ENCODE peak calls at places on chromosomes 6 and 20, in seven cellular contexts. One of them, this sample, is unnamed.

GRCh38 chr20:38730989-38731737 is 6.9 kb downstream of the SLC32A1 start:
- DNase-seq in T-helper 17 cell: peak; percentile 70
- DNase-seq in Ammon's horn: peak; percentile 77
- DNase-seq in sigmoid colon: peak; percentile 63
- DNase-seq in renal cortical epithelial cell: peak; percentile 15
- DNase-seq in KBM-7: peak; percentile 79
- DNase-seq in anterior cingulate cortex: peak; percentile 26
- DNase-seq in this sample: peak; percentile 72

GRCh38 chr20:40682104-40683045 is 6.7 kb downstream of the MAFB start:
- DNase-seq in anterior cingulate cortex: no peak
- DNase-seq in T-helper 17 cell: no peak
- DNase-seq in KBM-7: no peak
- DNase-seq in sigmoid colon: no peak
- DNase-seq in renal cortical epithelial cell: no peak
- DNase-seq in Ammon's horn: no peak
- DNase-seq in this sample: no peak

GRCh38 chr20:7346562-7346961 is 579.1 kb downstream of the BMP2 start:
- DNase-seq in T-helper 17 cell: no peak
- DNase-seq in renal cortical epithelial cell: peak; percentile 49
- DNase-seq in Ammon's horn: no peak
- DNase-seq in KBM-7: no peak
- DNase-seq in anterior cingulate cortex: no peak
- DNase-seq in sigmoid colon: no peak
- DNase-seq in this sample: no peak

GRCh38 chr6:34560366-34561226 is 4.5 kb upstream of the SPDEF start:
- DNase-seq in anterior cingulate cortex: no peak
- DNase-seq in renal cortical epithelial cell: no peak
- DNase-seq in sigmoid colon: no peak
- DNase-seq in T-helper 17 cell: no peak
- DNase-seq in KBM-7: no peak
- DNase-seq in Ammon's horn: no peak
- DNase-seq in this sample: peak; percentile 85

GRCh38 chr20:43124261-43124660 is 65.4 kb downstream of the PTPRT start:
- DNase-seq in T-helper 17 cell: no peak
- DNase-seq in KBM-7: no peak
- DNase-seq in renal cortical epithelial cell: no peak
- DNase-seq in sigmoid colon: no peak
- DNase-seq in anterior cingulate cortex: no peak
- DNase-seq in Ammon's horn: peak; percentile 15
- DNase-seq in this sample: no peak

GRCh38 chr6:43454290-43455033 is 886 bp downstream of the DLK2 start:
- DNase-seq in T-helper 17 cell: peak; percentile 53
- DNase-seq in KBM-7: peak; percentile 70
- DNase-seq in Ammon's horn: peak; percentile 87
- DNase-seq in anterior cingulate cortex: peak; percentile 63
- DNase-seq in sigmoid colon: peak; percentile 92
- DNase-seq in renal cortical epithelial cell: peak; percentile 45
- DNase-seq in this sample: peak; percentile 96

GRCh38 chr6:72580281-72580940 is 41.5 kb upstream of the KCNQ5 start:
- DNase-seq in Ammon's horn: peak; percentile 45
- DNase-seq in renal cortical epithelial cell: peak; percentile 41
- DNase-seq in KBM-7: peak; percentile 77
- DNase-seq in T-helper 17 cell: no peak
- DNase-seq in anterior cingulate cortex: no peak
- DNase-seq in sigmoid colon: no peak
- DNase-seq in this sample: peak; percentile 76

GRCh38 chr20:32370897-32371296 is 12.8 kb downstream of the ASXL1 start:
- DNase-seq in anterior cingulate cortex: no peak
- DNase-seq in renal cortical epithelial cell: no peak
- DNase-seq in T-helper 17 cell: no peak
- DNase-seq in sigmoid colon: no peak
- DNase-seq in KBM-7: no peak
- DNase-seq in Ammon's horn: no peak
- DNase-seq in this sample: no peak

GRCh38 chr6:170137911-170138910 is 152.7 kb downstream of the DLL1 start:
- DNase-seq in anterior cingulate cortex: no peak
- DNase-seq in T-helper 17 cell: peak; percentile 2
- DNase-seq in Ammon's horn: no peak
- DNase-seq in KBM-7: no peak
- DNase-seq in renal cortical epithelial cell: no peak
- DNase-seq in sigmoid colon: peak; percentile 56
- DNase-seq in this sample: no peak

GRCh38 chr6:51936941-51937340 is 150.5 kb downstream of the PKHD1 start:
- DNase-seq in T-helper 17 cell: no peak
- DNase-seq in sigmoid colon: no peak
- DNase-seq in KBM-7: no peak
- DNase-seq in anterior cingulate cortex: no peak
- DNase-seq in renal cortical epithelial cell: peak; percentile 14
- DNase-seq in Ammon's horn: no peak
- DNase-seq in this sample: no peak

GRCh38 chr6:16824804-16825777 is 63.8 kb upstream of the ATXN1 start:
- DNase-seq in sigmoid colon: no peak
- DNase-seq in anterior cingulate cortex: no peak
- DNase-seq in KBM-7: peak; percentile 41
- DNase-seq in Ammon's horn: no peak
- DNase-seq in renal cortical epithelial cell: no peak
- DNase-seq in T-helper 17 cell: no peak
- DNase-seq in this sample: no peak

GRCh38 chr6:72809701-72810379 is 188.0 kb downstream of the KCNQ5 start:
- DNase-seq in anterior cingulate cortex: no peak
- DNase-seq in T-helper 17 cell: no peak
- DNase-seq in KBM-7: no peak
- DNase-seq in Ammon's horn: no peak
- DNase-seq in renal cortical epithelial cell: no peak
- DNase-seq in sigmoid colon: no peak
- DNase-seq in this sample: no peak

GRCh38 chr6:159151266-159151855 is 17.8 kb upstream of the FNDC1 start:
- DNase-seq in KBM-7: peak; percentile 85
- DNase-seq in Ammon's horn: peak; percentile 36
- DNase-seq in renal cortical epithelial cell: peak; percentile 43
- DNase-seq in sigmoid colon: no peak
- DNase-seq in T-helper 17 cell: no peak
- DNase-seq in anterior cingulate cortex: no peak
- DNase-seq in this sample: peak; percentile 49

GRCh38 chr6:163626073-163626867 is 211.8 kb downstream of the QKI start:
- DNase-seq in T-helper 17 cell: no peak
- DNase-seq in Ammon's horn: no peak
- DNase-seq in renal cortical epithelial cell: peak; percentile 6
- DNase-seq in KBM-7: no peak
- DNase-seq in sigmoid colon: no peak
- DNase-seq in anterior cingulate cortex: no peak
- DNase-seq in this sample: no peak

GRCh38 chr6:27795697-27796494 is 116.3 kb downstream of the OR2B2 start:
- DNase-seq in T-helper 17 cell: no peak
- DNase-seq in anterior cingulate cortex: no peak
- DNase-seq in sigmoid colon: no peak
- DNase-seq in renal cortical epithelial cell: peak; percentile 94
- DNase-seq in KBM-7: peak; percentile 96
- DNase-seq in Ammon's horn: peak; percentile 69
- DNase-seq in this sample: peak; percentile 66

GRCh38 chr20:44704551-44704971 is 10.6 kb upstream of the CCN5 start:
- DNase-seq in T-helper 17 cell: no peak
- DNase-seq in sigmoid colon: no peak
- DNase-seq in KBM-7: no peak
- DNase-seq in anterior cingulate cortex: no peak
- DNase-seq in Ammon's horn: no peak
- DNase-seq in renal cortical epithelial cell: peak; percentile 82
- DNase-seq in this sample: no peak

GRCh38 chr6:34459899-34460593 is 5.8 kb upstream of the PACSIN1 start:
- DNase-seq in renal cortical epithelial cell: peak; percentile 51
- DNase-seq in KBM-7: peak; percentile 60
- DNase-seq in sigmoid colon: no peak
- DNase-seq in anterior cingulate cortex: no peak
- DNase-seq in T-helper 17 cell: no peak
- DNase-seq in Ammon's horn: peak; percentile 63
- DNase-seq in this sample: peak; percentile 78

This sample was measured in WERI-Rb-1.